ENCODE peak calls at places on chromosomes 3 and 15, in four cellular contexts. Y is transverse colon, B is astrocyte of the cerebellum, K is cardiac fibroblast. R is an unnamed sample.

GRCh38 chr15:69593981-69594966 is 141.7 kb downstream of the RPLP1 start:
- DNase-seq in K (peak), Y (peak), B (peak), R (no peak)

GRCh38 chr3:42014443-42014945 is 52.6 kb upstream of the ULK4 start:
- DNase-seq in B (no peak), K (peak), Y (peak), R (no peak)

GRCh38 chr3:113285741-113286140 is 74.4 kb downstream of the BOC start:
- DNase-seq in Y (no peak), B (no peak), K (no peak), R (no peak)

GRCh38 chr3:29280675-29281264 is at the start of gene RBMS3:
- DNase-seq in B (peak), Y (peak), K (peak), R (peak)

GRCh38 chr15:58182460-58183163 is 44.4 kb downstream of the AQP9 start:
- DNase-seq in K (peak), B (peak), Y (peak), R (peak)

GRCh38 chr15:63241316-63241715 is 36.1 kb upstream of the APH1B start:
- DNase-seq in Y (no peak), B (no peak), K (no peak), R (no peak)

GRCh38 chr3:10417849-10418248 is 87.5 kb downstream of the ATP2B2 start:
- DNase-seq in Y (no peak), K (peak), B (peak), R (no peak)

GRCh38 chr3:8301977-8302589 is 199.5 kb upstream of the LMCD1 start:
- DNase-seq in B (peak), Y (no peak), K (peak), R (no peak)

GRCh38 chr15:78002996-78003395 is 74.5 kb downstream of the TBC1D2B start:
- DNase-seq in K (no peak), B (no peak), Y (no peak), R (no peak)

GRCh38 chr15:70034596-70034995 is 63.1 kb downstream of the TLE3 start:
- DNase-seq in B (no peak), K (no peak), Y (no peak), R (no peak)

GRCh38 chr3:13282986-13283876 is 136.9 kb downstream of the NUP210 start:
- DNase-seq in K (no peak), Y (no peak), B (no peak), R (peak)

GRCh38 chr3:169342652-169343051 is 320.9 kb downstream of the MECOM start:
- DNase-seq in Y (no peak), B (no peak), K (no peak), R (no peak)

GRCh38 chr15:89016549-89017041 is 71.7 kb upstream of the ABHD2 start:
- DNase-seq in K (peak), B (no peak), Y (no peak), R (no peak)

GRCh38 chr3:31170932-31171670 is 276.6 kb upstream of the GADL1 start:
- DNase-seq in Y (no peak), B (peak), K (peak), R (no peak)

GRCh38 chr3:16460886-16461285 is 52.6 kb downstream of the RFTN1 start:
- DNase-seq in K (no peak), B (no peak), Y (no peak), R (no peak)

GRCh38 chr3:40971191-40972168 is 227.8 kb upstream of the CTNNB1 start:
- DNase-seq in K (peak), Y (peak), B (peak), R (no peak)

DNA sequence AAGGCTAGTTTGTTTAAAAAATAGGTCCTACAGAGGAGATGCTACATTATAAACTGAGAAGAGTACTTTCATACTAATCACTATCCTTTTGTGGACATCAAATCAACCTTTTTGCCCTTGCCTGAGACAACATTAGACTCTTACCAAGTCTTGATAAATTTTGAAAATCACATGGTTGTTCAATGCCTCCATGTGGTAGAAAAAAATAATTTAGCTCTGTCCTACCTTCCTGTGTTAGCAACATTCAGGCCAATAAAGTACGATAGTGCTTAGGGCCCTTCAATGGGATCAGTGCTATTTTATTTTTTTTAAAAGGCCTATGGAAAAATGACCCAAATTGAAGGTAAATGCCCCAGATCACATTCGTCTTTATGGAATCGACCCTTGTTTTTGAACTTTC is 5.0 kb upstream of the UBE2E1 start:
- DNase-seq in Y (no peak), K (peak), B (no peak), R (no peak)
- TF ChIP-seq CTCF in Y (no peak), K (peak), B (peak), R (no peak)

DNA sequence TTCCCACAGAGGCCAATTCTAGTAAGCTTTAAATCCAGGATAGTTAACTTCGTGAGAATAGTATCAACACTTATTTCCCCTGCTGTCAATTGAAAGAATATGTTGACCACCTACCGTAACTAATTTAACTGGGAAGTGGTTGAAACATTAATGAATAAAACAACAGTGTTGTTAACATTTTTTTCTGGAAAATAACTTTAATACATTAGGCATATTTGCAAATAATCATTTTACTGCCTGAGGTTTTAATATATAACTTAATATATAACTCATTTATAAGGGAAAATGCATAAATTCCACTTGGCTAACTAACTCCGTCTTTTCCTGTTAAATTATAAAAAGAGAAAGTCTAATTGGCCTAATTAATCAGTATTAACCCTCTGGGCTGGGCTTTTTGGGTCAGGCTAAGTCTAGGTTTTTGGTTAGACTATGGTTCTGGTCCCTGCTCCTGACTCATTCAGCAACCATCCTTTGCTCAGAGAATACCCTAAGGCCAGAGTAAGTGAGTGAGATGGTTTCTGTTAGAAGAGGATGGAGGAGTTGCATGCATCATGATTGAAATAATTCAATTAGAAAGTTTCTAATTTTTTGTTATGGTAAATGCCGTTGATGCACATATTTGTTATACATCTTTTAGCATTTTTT is 10.9 kb upstream of the SKIL start:
- DNase-seq in K (no peak), Y (no peak), B (no peak), R (no peak)
- TF ChIP-seq CTCF in K (no peak), Y (no peak), B (no peak), R (no peak)

GRCh38 chr15:97875513-97876285 is 84.8 kb upstream of the ARRDC4 start:
- DNase-seq in K (no peak), Y (peak), B (no peak), R (peak)
- TF ChIP-seq CTCF in K (no peak), Y (peak), B (no peak), R (no peak)

GRCh38 chr3:195897853-195898415 is 10.4 kb downstream of the TNK2 start:
- DNase-seq in B (no peak), Y (no peak), K (no peak), R (no peak)
- TF ChIP-seq CTCF in B (no peak), Y (no peak), K (no peak), R (no peak)

GRCh38 chr15:68195336-68196112 is 9.6 kb downstream of the CALML4 start:
- DNase-seq in Y (no peak), B (no peak), K (no peak), R (no peak)
- TF ChIP-seq CTCF in Y (no peak), B (no peak), K (no peak), R (no peak)

DNA sequence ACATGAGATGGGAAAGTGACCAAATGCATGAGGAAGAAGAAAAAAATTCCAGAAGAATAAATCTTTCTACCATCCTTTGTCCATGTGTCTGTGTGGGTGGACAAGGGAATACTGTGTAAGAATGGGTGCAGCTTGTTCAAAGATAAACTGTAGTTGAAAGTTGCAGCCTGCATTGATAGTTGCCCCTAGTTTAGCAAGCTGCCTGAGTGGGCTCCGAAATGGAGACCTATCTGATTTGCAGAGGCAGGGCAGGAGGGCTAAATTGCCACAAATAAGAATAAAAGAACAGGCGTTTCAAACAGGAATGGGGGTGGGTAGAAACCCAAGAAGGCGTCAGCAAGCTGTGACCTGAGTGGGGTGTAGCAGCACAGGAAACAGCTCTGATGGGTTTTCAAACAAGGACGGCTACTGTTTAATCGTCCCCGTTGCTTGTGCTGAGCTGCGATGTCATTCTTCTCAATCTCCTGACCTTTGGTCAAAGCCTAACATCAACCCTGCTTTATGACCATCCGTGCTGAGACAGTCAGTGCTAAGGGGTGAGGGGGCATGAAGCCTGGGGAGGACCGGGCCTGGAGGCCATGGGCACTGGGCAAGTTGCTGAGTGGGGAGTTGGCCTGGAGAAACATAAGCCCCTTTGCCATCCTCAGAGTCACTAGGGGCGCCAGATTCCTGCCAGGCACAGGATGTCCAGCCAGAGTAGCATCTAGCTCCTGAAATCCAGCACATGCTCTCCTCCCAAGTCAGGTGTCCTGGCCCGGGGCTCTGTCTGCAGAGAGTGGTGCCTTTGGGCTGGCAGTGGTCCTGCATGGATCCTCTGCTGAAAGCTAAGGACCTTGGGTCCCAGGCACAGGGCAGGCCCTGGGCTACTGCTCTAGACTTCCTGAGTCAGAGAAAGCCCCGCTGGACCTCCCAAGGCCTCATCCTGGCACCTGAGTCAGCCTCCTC is 19.2 kb upstream of the C15orf39 start:
- DNase-seq in B (no peak), K (no peak), Y (peak), R (no peak)
- TF ChIP-seq CTCF in B (no peak), K (no peak), Y (no peak), R (no peak)

DNA sequence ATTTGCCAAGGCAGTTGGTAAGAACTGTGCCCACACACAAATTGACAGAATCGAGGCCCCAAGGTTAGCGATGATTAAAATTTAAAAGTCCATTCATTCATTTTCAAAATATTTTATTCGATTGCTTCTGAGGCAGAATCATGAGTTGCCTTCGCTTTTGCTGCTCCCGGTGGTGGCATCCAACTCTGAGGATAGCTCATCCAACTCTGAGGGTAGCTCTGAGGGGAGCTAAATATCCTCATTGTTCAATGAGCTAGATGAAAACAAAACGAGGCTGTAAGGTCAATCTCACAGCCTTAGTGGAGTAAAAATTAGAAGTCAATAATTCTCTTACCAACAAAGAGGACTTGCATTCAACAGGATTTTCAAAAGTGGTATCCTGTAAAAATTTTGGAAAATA is 901 bp upstream of the CHL1 start:
- DNase-seq in B (no peak), Y (no peak), K (no peak), R (no peak)
- TF ChIP-seq CTCF in B (no peak), Y (no peak), K (no peak), R (no peak)

DNA sequence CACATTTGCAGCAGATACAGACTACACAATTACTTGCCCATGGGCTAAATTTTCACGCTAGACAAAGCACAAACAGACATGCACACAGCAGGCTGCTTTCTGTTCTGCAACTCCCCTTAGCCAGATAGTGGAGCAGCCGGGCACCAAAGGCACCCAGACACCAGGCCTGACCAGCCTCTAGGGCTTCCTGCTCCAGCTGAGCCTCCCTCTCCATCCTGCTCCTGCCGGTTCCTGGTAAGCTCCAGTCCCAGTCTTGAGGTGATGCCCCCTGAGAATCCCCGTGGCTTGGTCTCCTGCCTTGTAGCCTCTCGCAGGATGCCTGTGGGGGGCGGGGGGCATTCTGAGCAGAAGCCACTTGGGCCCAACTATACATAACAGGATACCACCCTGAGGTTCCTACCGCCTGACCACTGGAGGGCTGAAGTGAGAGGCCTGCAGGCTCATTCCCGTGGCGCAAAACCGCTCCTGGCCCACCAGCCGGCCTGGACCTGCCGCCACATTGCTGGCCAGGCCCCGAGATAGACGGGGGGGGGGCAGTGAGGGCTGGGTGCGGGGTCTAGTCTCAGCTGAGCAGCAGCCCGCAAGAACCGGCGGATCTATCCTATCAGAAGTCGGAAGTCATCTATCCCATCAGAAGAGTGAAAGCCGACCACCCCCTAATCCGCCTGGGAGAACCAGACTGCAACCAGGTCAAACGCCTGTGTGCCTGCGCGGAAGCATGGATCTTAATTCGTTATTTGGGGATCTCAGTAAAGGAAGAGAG is 3.9 kb downstream of the FOXL2 start:
- DNase-seq in B (no peak), K (no peak), Y (no peak), R (peak)
- TF ChIP-seq CTCF in B (no peak), K (no peak), Y (no peak), R (no peak)

GRCh38 chr3:119600732-119601131 is 3.0 kb downstream of the PLA1A start:
- DNase-seq in K (no peak), Y (no peak), B (no peak), R (peak)
- TF ChIP-seq CTCF in K (peak), Y (peak), B (peak), R (peak)

R was measured in endothelial cell.